ENCODE peak calls at places on chromosomes 7 and 10, in eight cellular contexts. A, Y, B, G, F, X, Z and H are unnamed samples.

GRCh38 chr7:2321020-2321419 is 6.8 kb upstream of the SNX8 start:
- DNase-seq in A (no peak), G (no peak), Y (no peak), F (no peak), X (no peak), B (no peak), Z (no peak), H (no peak)

GRCh38 chr7:92645531-92646061 is 55.4 kb upstream of the FAM133B start:
- DNase-seq in X (no peak), A (no peak), G (no peak), Y (no peak), B (no peak), F (peak; percentile 75), Z (no peak), H (no peak)

GRCh38 chr7:115005942-115006341 is 84.0 kb downstream of the MDFIC start:
- DNase-seq in G (peak; percentile 60), F (no peak), A (no peak), B (no peak), X (no peak), Z (no peak), Y (no peak), H (no peak)

GRCh38 chr10:79149662-79150443 is 81.1 kb downstream of the ZMIZ1 start:
- DNase-seq in A (no peak), B (peak; percentile 34), Z (peak; percentile 45), G (peak; percentile 94), X (peak; percentile 82), Y (peak; percentile 95), F (peak; percentile 84), H (peak; percentile 88)

GRCh38 chr7:106811472-106811871 is 53.6 kb upstream of the PIK3CG start:
- DNase-seq in Y (no peak), Z (no peak), F (no peak), G (no peak), B (no peak), A (no peak), X (no peak), H (no peak)

GRCh38 chr7:55309040-55309991 is 55.8 kb upstream of the LANCL2 start:
- DNase-seq in B (peak; percentile 0), Y (peak; percentile 61), A (no peak), G (no peak), Z (no peak), F (peak; percentile 11), X (no peak), H (no peak)

GRCh38 chr10:70475661-70476060 is 2.9 kb upstream of the PALD1 start:
- DNase-seq in Y (peak; percentile 28), Z (no peak), A (no peak), B (no peak), X (no peak), F (no peak), G (no peak), H (no peak)

GRCh38 chr10:13775786-13776780 is 189.3 kb downstream of the PRPF18 start:
- DNase-seq in X (no peak), B (no peak), Y (no peak), A (no peak), F (no peak), Z (no peak), G (no peak), H (no peak)

GRCh38 chr10:132458595-132459251 is 61.7 kb downstream of the PWWP2B start:
- DNase-seq in G (peak; percentile 58), Z (peak; percentile 60), X (peak; percentile 69), A (peak; percentile 72), Y (peak; percentile 85), F (peak; percentile 88), B (peak; percentile 63), H (no peak)

GRCh38 chr10:1374501-1374900 is 318.3 kb downstream of the WDR37 start:
- DNase-seq in F (no peak), X (no peak), Y (no peak), A (no peak), Z (no peak), B (no peak), G (no peak), H (peak; percentile 32)

GRCh38 chr7:36287371-36288241 is 102.1 kb upstream of the ANLN start:
- DNase-seq in F (no peak), B (peak; percentile 51), X (no peak), Y (no peak), G (no peak), Z (no peak), A (no peak), H (no peak)

GRCh38 chr7:51024867-51025266 is 242.2 kb upstream of the GRB10 start:
- DNase-seq in A (no peak), Z (no peak), B (no peak), F (no peak), G (no peak), Y (no peak), X (no peak), H (peak; percentile 51)

GRCh38 chr7:91345449-91345848 is 81.2 kb downstream of the FZD1 start:
- DNase-seq in Z (no peak), X (no peak), B (no peak), F (no peak), G (no peak), Y (no peak), A (no peak), H (no peak)

GRCh38 chr10:3452234-3452633 is 279.7 kb upstream of the PITRM1 start:
- DNase-seq in G (no peak), F (no peak), Y (no peak), X (no peak), Z (peak; percentile 76), B (no peak), A (no peak), H (no peak)

GRCh38 chr7:152661479-152661878 is 14.5 kb downstream of the XRCC2 start:
- DNase-seq in B (no peak), Z (no peak), Y (no peak), F (no peak), A (peak; percentile 67), G (no peak), X (no peak), H (no peak)

GRCh38 chr7:29488977-29489376 is 74.7 kb upstream of the PRR15 start:
- DNase-seq in F (no peak), Y (no peak), G (no peak), B (no peak), Z (no peak), X (no peak), A (no peak), H (no peak)

GRCh38 chr10:15931376-15931775 is 71.1 kb upstream of the MINDY3 start:
- DNase-seq in X (no peak), Y (no peak), B (no peak), F (no peak), Z (no peak), A (no peak), G (no peak), H (no peak)
- H3K4me3 ChIP-seq in X (no peak overlapping the region), Y (no peak overlapping the region), B (no peak overlapping the region), F (no peak overlapping the region), Z (no peak overlapping the region), A (no peak overlapping the region), G (no peak overlapping the region), H (no peak overlapping the region)

GRCh38 chr7:130127404-130128395 is 57.4 kb downstream of the KLHDC10 start:
- DNase-seq in Y (no peak), B (no peak), F (no peak), G (no peak), A (no peak), X (no peak), Z (no peak), H (no peak)

GRCh38 chr7:130129099-130129498 is 58.8 kb downstream of the KLHDC10 start:
- DNase-seq in A (no peak), Z (no peak), Y (no peak), F (no peak), X (no peak), G (no peak), B (no peak), H (no peak)

GRCh38 chr7:130118801-130119200 is 48.5 kb downstream of the KLHDC10 start:
- DNase-seq in A (no peak), F (no peak), G (no peak), B (no peak), X (no peak), Z (no peak), Y (no peak), H (no peak)

DNA sequence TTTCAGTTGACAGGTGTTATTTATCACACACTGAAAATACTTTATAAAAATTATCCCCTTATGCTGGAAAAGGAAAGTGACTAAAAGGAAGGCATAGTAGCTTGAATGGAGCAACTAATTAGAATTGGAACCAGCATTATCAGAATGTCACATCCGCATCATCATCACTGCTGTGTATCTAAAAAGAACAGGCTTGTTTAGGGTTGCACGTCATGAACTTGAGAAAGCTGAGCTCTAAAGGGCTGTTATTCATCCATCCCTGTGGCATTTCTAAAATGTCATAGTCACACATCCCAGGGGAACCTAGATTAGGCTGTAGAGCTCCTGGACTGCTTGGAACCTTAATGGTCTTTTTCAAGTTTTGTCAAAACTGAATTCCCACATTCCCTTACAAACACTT is 54.4 kb downstream of the KLHDC10 start:
- DNase-seq in Z (no peak), A (no peak), Y (no peak), B (no peak), G (no peak), X (no peak), F (no peak), H (no peak)
- H3K36me3 ChIP-seq in Z (peaks cover 29% of the 10 kb centered on the region), A (peaks cover 55% of the 10 kb centered on the region), Y (peaks cover 99% of the 10 kb centered on the region), B (peaks cover 30% of the 10 kb centered on the region), G (peaks cover 14% of the 10 kb centered on the region), X (no peaks in the 10 kb centered on the region), F (peaks cover 61% of the 10 kb centered on the region), H (peaks cover 70% of the 10 kb centered on the region)

GRCh38 chr10:93059975-93060886 is at the start of gene CYP26C1:
- DNase-seq in F (no peak), B (no peak), A (no peak), G (no peak), X (no peak), Z (no peak), Y (no peak), H (no peak)
- H3K4me3 ChIP-seq in F (no peak within 1 kb of the TSS), B (no peak within 1 kb of the TSS), A (peak within 1 kb of the TSS; percentile 3), G (no peak within 1 kb of the TSS), X (no peak within 1 kb of the TSS), Z (no peak within 1 kb of the TSS), Y (no peak within 1 kb of the TSS), H (no peak within 1 kb of the TSS)

GRCh38 chr10:28532509-28533314 is at the start of gene WAC:
- DNase-seq in Z (peak; percentile 97), X (peak; percentile 97), Y (peak; percentile 99), G (peak; percentile 97), B (peak; percentile 98), F (peak; percentile 97), A (peak; percentile 96), H (peak; percentile 93)

GRCh38 chr10:28533315-28533564 is 322 bp downstream of the WAC start:
- DNase-seq in F (no peak), G (no peak), X (no peak), Y (no peak), B (no peak), A (no peak), Z (no peak), H (no peak)

GRCh38 chr10:28532223-28532508 is 752 bp upstream of the WAC start:
- DNase-seq in A (no peak), G (no peak), Y (peak; percentile 86), Z (peak; percentile 67), X (no peak), F (no peak), B (no peak), H (peak; percentile 65)

GRCh38 chr10:28533571-28534304 is 820 bp downstream of the WAC start:
- DNase-seq in X (peak; percentile 67), Y (peak; percentile 85), G (peak; percentile 80), A (peak; percentile 74), Z (peak; percentile 68), B (peak; percentile 62), F (peak; percentile 74), H (peak; percentile 70)

DNA sequence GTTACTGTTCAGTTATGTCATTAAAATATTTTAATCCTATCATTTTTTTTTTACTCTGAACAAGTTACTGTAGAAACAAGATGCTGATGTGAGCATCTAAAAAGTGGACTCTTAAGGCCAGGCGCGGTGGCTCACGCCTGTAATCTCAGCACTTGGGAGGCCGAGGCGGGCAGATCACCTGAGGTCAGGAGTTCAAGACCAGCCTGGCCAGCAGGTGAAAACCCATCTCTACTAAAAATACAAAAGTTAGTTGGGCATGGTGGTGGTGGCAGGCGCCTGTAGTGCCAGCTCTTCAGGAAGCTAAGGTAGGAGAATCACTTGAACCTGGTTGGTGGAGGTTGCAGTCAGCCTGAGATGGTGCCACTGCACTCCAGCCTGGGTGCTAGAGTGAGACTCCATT is 2.9 kb downstream of the WAC start:
- DNase-seq in Y (no peak), F (no peak), B (no peak), Z (no peak), X (no peak), G (no peak), A (no peak), H (no peak)
- H3K36me3 ChIP-seq in Y (peaks cover 59% of the 10 kb centered on the region), F (peaks cover 50% of the 10 kb centered on the region), B (peaks cover 50% of the 10 kb centered on the region), Z (peaks cover 66% of the 10 kb centered on the region), X (no peaks in the 10 kb centered on the region), G (peaks cover 9% of the 10 kb centered on the region), A (peaks cover 53% of the 10 kb centered on the region), H (peaks cover 58% of the 10 kb centered on the region)